ENCODE peak calls at places on chromosomes 6 and 20, in ten cellular contexts. One of them, this sample, is unnamed.

GRCh38 chr6:116010400-116011095 is 50.1 kb downstream of the FRK start:
- DNase-seq in fibroblast of lung: peak; percentile 54
- DNase-seq in PC-3: peak; percentile 80
- DNase-seq in mesendoderm: peak; percentile 72
- DNase-seq in breast epithelium: peak; percentile 61
- DNase-seq in aorta: peak; percentile 79
- DNase-seq in GM23338: peak; percentile 77
- DNase-seq in uterus: peak; percentile 54
- DNase-seq in IMR-90: peak; percentile 75
- DNase-seq in A549: no peak
- DNase-seq in this sample: peak; percentile 79

GRCh38 chr6:120279706-120280105 is 930.1 kb upstream of the MAN1A1 start:
- DNase-seq in fibroblast of lung: no peak
- DNase-seq in PC-3: no peak
- DNase-seq in mesendoderm: no peak
- DNase-seq in breast epithelium: no peak
- DNase-seq in aorta: no peak
- DNase-seq in GM23338: no peak
- DNase-seq in uterus: no peak
- DNase-seq in IMR-90: no peak
- DNase-seq in A549: no peak
- DNase-seq in this sample: no peak

GRCh38 chr20:5735845-5736530 is 14.2 kb upstream of the SHLD1 start:
- DNase-seq in fibroblast of lung: no peak
- DNase-seq in PC-3: no peak
- DNase-seq in mesendoderm: no peak
- DNase-seq in breast epithelium: no peak
- DNase-seq in aorta: no peak
- DNase-seq in GM23338: no peak
- DNase-seq in uterus: no peak
- DNase-seq in IMR-90: peak; percentile 49
- DNase-seq in A549: no peak
- DNase-seq in this sample: peak; percentile 48

GRCh38 chr20:61925555-61926252 is 140.0 kb downstream of the TAF4 start:
- DNase-seq in fibroblast of lung: peak; percentile 90
- DNase-seq in PC-3: peak; percentile 82
- DNase-seq in mesendoderm: no peak
- DNase-seq in breast epithelium: no peak
- DNase-seq in aorta: no peak
- DNase-seq in GM23338: no peak
- DNase-seq in uterus: no peak
- DNase-seq in IMR-90: peak; percentile 65
- DNase-seq in A549: no peak
- DNase-seq in this sample: peak; percentile 71

GRCh38 chr6:137013738-137014602 is 30.8 kb downstream of the IL20RA start:
- DNase-seq in fibroblast of lung: peak; percentile 71
- DNase-seq in PC-3: peak; percentile 75
- DNase-seq in mesendoderm: peak; percentile 69
- DNase-seq in breast epithelium: peak; percentile 34
- DNase-seq in aorta: no peak
- DNase-seq in GM23338: peak; percentile 77
- DNase-seq in uterus: no peak
- DNase-seq in IMR-90: peak; percentile 60
- DNase-seq in A549: peak; percentile 30
- DNase-seq in this sample: peak; percentile 41

GRCh38 chr6:16723833-16724232 is 37.4 kb downstream of the ATXN1 start:
- DNase-seq in fibroblast of lung: peak; percentile 99
- DNase-seq in PC-3: peak; percentile 90
- DNase-seq in mesendoderm: peak; percentile 88
- DNase-seq in breast epithelium: no peak
- DNase-seq in aorta: peak; percentile 44
- DNase-seq in GM23338: peak; percentile 41
- DNase-seq in uterus: peak; percentile 64
- DNase-seq in IMR-90: peak; percentile 96
- DNase-seq in A549: no peak
- DNase-seq in this sample: peak; percentile 82

GRCh38 chr6:41697902-41698349 is 37.5 kb downstream of the TFEB start:
- DNase-seq in fibroblast of lung: peak; percentile 68
- DNase-seq in PC-3: no peak
- DNase-seq in mesendoderm: no peak
- DNase-seq in breast epithelium: no peak
- DNase-seq in aorta: no peak
- DNase-seq in GM23338: no peak
- DNase-seq in uterus: no peak
- DNase-seq in IMR-90: peak; percentile 59
- DNase-seq in A549: no peak
- DNase-seq in this sample: no peak

GRCh38 chr6:134176283-134176975 is 124.0 kb upstream of the SLC2A12 start:
- DNase-seq in fibroblast of lung: peak; percentile 71
- DNase-seq in PC-3: peak; percentile 21
- DNase-seq in mesendoderm: peak; percentile 68
- DNase-seq in breast epithelium: peak; percentile 34
- DNase-seq in aorta: peak; percentile 78
- DNase-seq in GM23338: peak; percentile 69
- DNase-seq in uterus: peak; percentile 24
- DNase-seq in IMR-90: peak; percentile 37
- DNase-seq in A549: no peak
- DNase-seq in this sample: peak; percentile 39

GRCh38 chr20:10047427-10047826 is 12.6 kb downstream of the ANKEF1 start:
- DNase-seq in fibroblast of lung: peak; percentile 17
- DNase-seq in PC-3: peak; percentile 30
- DNase-seq in mesendoderm: peak; percentile 70
- DNase-seq in breast epithelium: no peak
- DNase-seq in aorta: no peak
- DNase-seq in GM23338: peak; percentile 80
- DNase-seq in uterus: no peak
- DNase-seq in IMR-90: peak; percentile 1
- DNase-seq in A549: peak; percentile 42
- DNase-seq in this sample: peak; percentile 58

GRCh38 chr6:126180585-126180984 is 159.3 kb upstream of the CENPW start:
- DNase-seq in fibroblast of lung: peak; percentile 97
- DNase-seq in PC-3: peak; percentile 91
- DNase-seq in mesendoderm: peak; percentile 49
- DNase-seq in breast epithelium: peak; percentile 20
- DNase-seq in aorta: no peak
- DNase-seq in GM23338: no peak
- DNase-seq in uterus: peak; percentile 60
- DNase-seq in IMR-90: peak; percentile 96
- DNase-seq in A549: no peak
- DNase-seq in this sample: no peak

GRCh38 chr6:116393430-116393829 is 22.7 kb downstream of the DSE start:
- DNase-seq in fibroblast of lung: no peak
- DNase-seq in PC-3: no peak
- DNase-seq in mesendoderm: no peak
- DNase-seq in breast epithelium: no peak
- DNase-seq in aorta: no peak
- DNase-seq in GM23338: no peak
- DNase-seq in uterus: no peak
- DNase-seq in IMR-90: no peak
- DNase-seq in A549: no peak
- DNase-seq in this sample: peak; percentile 52

GRCh38 chr20:34558320-34559202 is at the start of gene MAP1LC3A:
- DNase-seq in fibroblast of lung: peak; percentile 97
- DNase-seq in PC-3: peak; percentile 70
- DNase-seq in mesendoderm: peak; percentile 96
- DNase-seq in breast epithelium: peak; percentile 97
- DNase-seq in aorta: peak; percentile 97
- DNase-seq in GM23338: peak; percentile 98
- DNase-seq in uterus: peak; percentile 97
- DNase-seq in IMR-90: peak; percentile 95
- DNase-seq in A549: peak; percentile 91
- DNase-seq in this sample: peak; percentile 96

GRCh38 chr20:19335916-19336315 is 123.5 kb downstream of the SLC24A3 start:
- DNase-seq in fibroblast of lung: no peak
- DNase-seq in PC-3: no peak
- DNase-seq in mesendoderm: no peak
- DNase-seq in breast epithelium: no peak
- DNase-seq in aorta: no peak
- DNase-seq in GM23338: no peak
- DNase-seq in uterus: no peak
- DNase-seq in IMR-90: no peak
- DNase-seq in A549: no peak
- DNase-seq in this sample: no peak

GRCh38 chr6:124368131-124368530 is 564.5 kb downstream of the NKAIN2 start:
- DNase-seq in fibroblast of lung: peak; percentile 37
- DNase-seq in PC-3: no peak
- DNase-seq in mesendoderm: no peak
- DNase-seq in breast epithelium: no peak
- DNase-seq in aorta: no peak
- DNase-seq in GM23338: no peak
- DNase-seq in uterus: no peak
- DNase-seq in IMR-90: no peak
- DNase-seq in A549: no peak
- DNase-seq in this sample: no peak

GRCh38 chr6:74222768-74223321 is 526.8 kb downstream of the CD109 start:
- DNase-seq in fibroblast of lung: peak; percentile 25
- DNase-seq in PC-3: no peak
- DNase-seq in mesendoderm: peak; percentile 79
- DNase-seq in breast epithelium: no peak
- DNase-seq in aorta: no peak
- DNase-seq in GM23338: peak; percentile 85
- DNase-seq in uterus: no peak
- DNase-seq in IMR-90: peak; percentile 89
- DNase-seq in A549: no peak
- DNase-seq in this sample: no peak

GRCh38 chr20:61830241-61830930 is 235.3 kb downstream of the TAF4 start:
- DNase-seq in fibroblast of lung: no peak
- DNase-seq in PC-3: no peak
- DNase-seq in mesendoderm: no peak
- DNase-seq in breast epithelium: no peak
- DNase-seq in aorta: peak; percentile 27
- DNase-seq in GM23338: no peak
- DNase-seq in uterus: no peak
- DNase-seq in IMR-90: no peak
- DNase-seq in A549: no peak
- DNase-seq in this sample: no peak

GRCh38 chr6:14059791-14060436 is 57.7 kb upstream of the CD83 start:
- DNase-seq in fibroblast of lung: peak; percentile 41
- DNase-seq in PC-3: peak; percentile 97
- DNase-seq in mesendoderm: no peak
- DNase-seq in breast epithelium: peak; percentile 53
- DNase-seq in aorta: no peak
- DNase-seq in GM23338: no peak
- DNase-seq in uterus: no peak
- DNase-seq in IMR-90: no peak
- DNase-seq in A549: no peak
- DNase-seq in this sample: no peak

DNA sequence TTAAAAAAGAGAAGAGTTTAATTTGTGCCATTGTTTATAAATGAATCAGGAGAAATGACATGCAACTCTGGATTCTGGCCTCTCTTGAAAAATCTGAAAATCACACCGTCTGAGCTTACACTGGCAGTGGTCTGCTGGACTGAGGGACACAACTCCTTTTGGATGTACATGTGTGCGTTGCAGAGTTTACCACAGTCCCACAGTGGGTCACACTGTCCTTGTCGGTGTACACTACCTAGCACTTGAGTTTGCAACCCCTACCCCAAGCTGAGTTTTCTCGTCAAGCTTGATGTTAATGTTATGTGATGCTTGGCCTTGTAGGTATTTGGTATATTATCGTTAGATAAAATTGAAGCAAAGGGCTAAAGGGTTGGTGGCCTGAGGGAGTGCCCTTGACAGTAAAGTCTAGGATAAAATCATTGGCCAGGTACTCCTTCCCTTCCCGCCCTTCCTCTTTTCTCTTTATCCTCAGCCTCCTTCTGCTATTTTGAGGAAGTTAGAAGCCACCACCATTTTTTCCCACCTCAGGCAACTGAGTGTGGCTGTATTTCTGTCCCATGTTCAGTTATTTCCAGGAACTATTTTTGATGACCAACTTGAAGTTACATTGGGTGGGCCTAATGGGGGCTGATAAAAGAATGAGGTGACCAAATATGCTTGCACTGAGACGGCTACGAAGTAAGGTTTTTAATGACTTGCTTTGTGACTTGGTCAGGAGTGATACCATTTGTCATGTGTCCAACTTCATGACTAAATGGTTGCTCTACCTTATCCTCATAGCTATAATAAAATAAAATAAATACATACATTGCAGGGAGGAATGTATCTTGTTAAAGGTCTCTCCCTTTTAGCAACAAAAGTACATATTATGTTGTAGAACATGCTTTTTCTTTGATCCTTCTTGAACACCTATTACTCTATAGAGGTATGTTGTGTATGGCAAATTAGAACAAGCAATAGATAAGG is 11.8 kb downstream of the PTPN1 start:
- DNase-seq in fibroblast of lung: no peak
- DNase-seq in PC-3: no peak
- DNase-seq in mesendoderm: no peak
- DNase-seq in breast epithelium: no peak
- DNase-seq in aorta: no peak
- DNase-seq in GM23338: no peak
- DNase-seq in uterus: no peak
- DNase-seq in IMR-90: no peak
- DNase-seq in A549: no peak
- DNase-seq in this sample: no peak
- H3K4me1 ChIP-seq in fibroblast of lung: peaks cover 12% of the 10 kb centered on the region
- H3K4me1 ChIP-seq in PC-3: peaks cover 31% of the 10 kb centered on the region
- H3K4me1 ChIP-seq in mesendoderm: no peaks in the 10 kb centered on the region
- H3K4me1 ChIP-seq in breast epithelium: no peaks in the 10 kb centered on the region
- H3K4me1 ChIP-seq in aorta: peaks cover 3% of the 10 kb centered on the region
- H3K4me1 ChIP-seq in GM23338: peaks cover 25% of the 10 kb centered on the region
- H3K4me1 ChIP-seq in uterus: no peaks in the 10 kb centered on the region
- H3K4me1 ChIP-seq in IMR-90: peaks cover 36% of the 10 kb centered on the region
- H3K4me1 ChIP-seq in A549: peaks cover 11% of the 10 kb centered on the region
- H3K4me1 ChIP-seq in this sample: peaks cover 34% of the 10 kb centered on the region

GRCh38 chr20:63885264-63886053 is 9.5 kb upstream of the DNAJC5 start:
- DNase-seq in fibroblast of lung: no peak
- DNase-seq in PC-3: peak; percentile 59
- DNase-seq in mesendoderm: no peak
- DNase-seq in breast epithelium: no peak
- DNase-seq in aorta: no peak
- DNase-seq in GM23338: no peak
- DNase-seq in uterus: no peak
- DNase-seq in IMR-90: no peak
- DNase-seq in A549: no peak
- DNase-seq in this sample: no peak
- H3K27ac ChIP-seq in fibroblast of lung: no peak overlapping the region
- H3K27ac ChIP-seq in PC-3: peak overlapping the region; percentile 26
- H3K27ac ChIP-seq in mesendoderm: no peak overlapping the region
- H3K27ac ChIP-seq in breast epithelium: peak overlapping the region; percentile 68
- H3K27ac ChIP-seq in aorta: no peak overlapping the region
- H3K27ac ChIP-seq in GM23338: no peak overlapping the region
- H3K27ac ChIP-seq in uterus: no peak overlapping the region
- H3K27ac ChIP-seq in IMR-90: no peak overlapping the region
- H3K27ac ChIP-seq in A549: no peak overlapping the region
- H3K27ac ChIP-seq in this sample: no peak overlapping the region

GRCh38 chr6:39725632-39725997 is 407 bp upstream of the KIF6 start:
- DNase-seq in fibroblast of lung: no peak
- DNase-seq in PC-3: no peak
- DNase-seq in mesendoderm: no peak
- DNase-seq in breast epithelium: no peak
- DNase-seq in aorta: no peak
- DNase-seq in GM23338: no peak
- DNase-seq in uterus: no peak
- DNase-seq in IMR-90: no peak
- DNase-seq in A549: no peak
- DNase-seq in this sample: no peak
- H3K4me3 ChIP-seq in fibroblast of lung: peak overlapping the region; percentile 76
- H3K4me3 ChIP-seq in PC-3: peak overlapping the region; percentile 62
- H3K4me3 ChIP-seq in mesendoderm: no peak overlapping the region
- H3K4me3 ChIP-seq in breast epithelium: peak overlapping the region; percentile 86
- H3K4me3 ChIP-seq in aorta: no peak overlapping the region
- H3K4me3 ChIP-seq in GM23338: peak overlapping the region; percentile 80
- H3K4me3 ChIP-seq in uterus: peak overlapping the region; percentile 37
- H3K4me3 ChIP-seq in IMR-90: peak overlapping the region; percentile 36
- H3K4me3 ChIP-seq in A549: peak overlapping the region; percentile 63
- H3K4me3 ChIP-seq in this sample: peak overlapping the region; percentile 68

GRCh38 chr6:35044145-35044745 is 96.9 kb downstream of the TCP11 start:
- DNase-seq in fibroblast of lung: peak; percentile 36
- DNase-seq in PC-3: peak; percentile 65
- DNase-seq in mesendoderm: no peak
- DNase-seq in breast epithelium: peak; percentile 62
- DNase-seq in aorta: no peak
- DNase-seq in GM23338: peak; percentile 36
- DNase-seq in uterus: no peak
- DNase-seq in IMR-90: no peak
- DNase-seq in A549: no peak
- DNase-seq in this sample: peak; percentile 96
- H3K4me1 ChIP-seq in fibroblast of lung: peaks cover 19% of the 10 kb centered on the region
- H3K4me1 ChIP-seq in PC-3: peaks cover 16% of the 10 kb centered on the region
- H3K4me1 ChIP-seq in mesendoderm: peaks cover 27% of the 10 kb centered on the region
- H3K4me1 ChIP-seq in breast epithelium: peaks cover 38% of the 10 kb centered on the region
- H3K4me1 ChIP-seq in aorta: peaks cover 8% of the 10 kb centered on the region
- H3K4me1 ChIP-seq in GM23338: peaks cover 76% of the 10 kb centered on the region
- H3K4me1 ChIP-seq in uterus: no peaks in the 10 kb centered on the region
- H3K4me1 ChIP-seq in IMR-90: peaks cover 29% of the 10 kb centered on the region
- H3K4me1 ChIP-seq in A549: no peaks in the 10 kb centered on the region
- H3K4me1 ChIP-seq in this sample: peaks cover 59% of the 10 kb centered on the region